ENCODE peak calls at places on chromosome 20, in seven cellular contexts. A, X, H, S, L, G and B are unnamed samples.

GRCh38 chr20:32841174-32841573 is 17.5 kb upstream of the EFCAB8 start:
- DNase-seq in A (no peak), X (no peak), H (no peak), S (no peak), L (no peak), G (no peak), B (no peak)

GRCh38 chr20:15079594-15080340 is 742.4 kb upstream of the FLRT3 start:
- DNase-seq in A (no peak), X (no peak), H (no peak), S (no peak), L (no peak), G (no peak), B (no peak)

GRCh38 chr20:5928831-5929715 is 21.3 kb downstream of the TRMT6 start:
- DNase-seq in A (no peak), X (no peak), H (no peak), S (no peak), L (no peak), G (no peak), B (no peak)

GRCh38 chr20:35004749-35005462 is 49.2 kb downstream of the MYH7B start:
- DNase-seq in A (no peak), X (no peak), H (no peak), S (no peak), L (no peak), G (no peak), B (no peak)

GRCh38 chr20:46220808-46221207 is 87.5 kb downstream of the CDH22 start:
- DNase-seq in A (no peak), X (peak), H (no peak), S (peak), L (no peak), G (no peak), B (no peak)

GRCh38 chr20:38806855-38807655 is 1.6 kb downstream of the PPP1R16B start:
- DNase-seq in A (peak), X (no peak), H (no peak), S (no peak), L (no peak), G (peak), B (no peak)

GRCh38 chr20:10861619-10862018 is 187.8 kb upstream of the JAG1 start:
- DNase-seq in A (no peak), X (no peak), H (no peak), S (peak), L (no peak), G (no peak), B (no peak)

GRCh38 chr20:35269055-35269781 is 8.7 kb downstream of the MMP24OS start:
- DNase-seq in A (peak), X (peak), H (peak), S (peak), L (peak), G (peak), B (no peak)

GRCh38 chr20:20261159-20261558 is 106.7 kb upstream of the INSM1 start:
- DNase-seq in A (no peak), X (no peak), H (no peak), S (no peak), L (no peak), G (no peak), B (no peak)

GRCh38 chr20:8647868-8648495 is 420.9 kb upstream of the PLCB4 start:
- DNase-seq in A (no peak), X (no peak), H (no peak), S (no peak), L (no peak), G (no peak), B (no peak)

GRCh38 chr20:20820780-20821495 is 108.5 kb upstream of the RALGAPA2 start:
- DNase-seq in A (no peak), X (no peak), H (no peak), S (no peak), L (no peak), G (no peak), B (no peak)

GRCh38 chr20:13302647-13303425 is 81.8 kb downstream of the ISM1 start:
- DNase-seq in A (peak), X (no peak), H (peak), S (peak), L (peak), G (peak), B (no peak)

GRCh38 chr20:53838311-53838873 is 232.0 kb downstream of the BCAS1 start:
- DNase-seq in A (no peak), X (no peak), H (no peak), S (no peak), L (no peak), G (no peak), B (no peak)

GRCh38 chr20:34001378-34001777 is 7.7 kb downstream of the RALY start:
- DNase-seq in A (no peak), X (no peak), H (no peak), S (no peak), L (no peak), G (no peak), B (no peak)

GRCh38 chr20:33862709-33863403 is 51.7 kb downstream of the CHMP4B start:
- DNase-seq in A (peak), X (peak), H (peak), S (peak), L (peak), G (peak), B (peak)

GRCh38 chr20:10177326-10177725 is 41.3 kb upstream of the SNAP25 start:
- DNase-seq in A (no peak), X (no peak), H (no peak), S (no peak), L (peak), G (no peak), B (no peak)

GRCh38 chr20:12847862-12848261 is 160.9 kb upstream of the SPTLC3 start:
- DNase-seq in A (no peak), X (no peak), H (peak), S (no peak), L (no peak), G (no peak), B (no peak)

GRCh38 chr20:59783020-59784010 is 150.1 kb downstream of the SYCP2 start:
- DNase-seq in A (peak), X (peak), H (peak), S (peak), L (peak), G (peak), B (peak)

GRCh38 chr20:7629880-7630279 is 310.4 kb downstream of the HAO1 start:
- DNase-seq in A (no peak), X (no peak), H (no peak), S (no peak), L (no peak), G (no peak), B (no peak)

GRCh38 chr20:62360854-62361798 is 6.0 kb downstream of the LAMA5 start:
- DNase-seq in A (no peak), X (no peak), H (no peak), S (peak), L (no peak), G (no peak), B (no peak)

GRCh38 chr20:37943501-37944455 is 40.9 kb downstream of the VSTM2L start:
- DNase-seq in A (no peak), X (peak), H (no peak), S (no peak), L (no peak), G (no peak), B (no peak)

GRCh38 chr20:51710503-51710902 is 57.7 kb downstream of the ATP9A start:
- DNase-seq in A (no peak), X (no peak), H (peak), S (no peak), L (no peak), G (no peak), B (no peak)

GRCh38 chr20:62824476-62825287 is 7.8 kb downstream of the COL9A3 start:
- DNase-seq in A (no peak), X (no peak), H (peak), S (peak), L (peak), G (peak), B (no peak)

GRCh38 chr20:51608060-51608459 is 65.5 kb upstream of the NFATC2 start:
- DNase-seq in A (peak), X (no peak), H (no peak), S (no peak), L (no peak), G (peak), B (no peak)

GRCh38 chr20:1872456-1873183 is 22.6 kb upstream of the SIRPA start:
- DNase-seq in A (no peak), X (no peak), H (no peak), S (no peak), L (no peak), G (no peak), B (no peak)

GRCh38 chr20:54995021-54995420 is 519.6 kb downstream of the DOK5 start:
- DNase-seq in A (no peak), X (no peak), H (no peak), S (no peak), L (no peak), G (no peak), B (no peak)

GRCh38 chr20:37680420-37680819 is 13.4 kb upstream of the CTNNBL1 start:
- DNase-seq in A (no peak), X (no peak), H (peak), S (no peak), L (peak), G (no peak), B (peak)

GRCh38 chr20:32457476-32457986 is 99.4 kb downstream of the ASXL1 start:
- DNase-seq in A (peak), X (peak), H (peak), S (no peak), L (peak), G (peak), B (peak)

GRCh38 chr20:20497242-20497985 is 129.5 kb downstream of the INSM1 start:
- DNase-seq in A (peak), X (no peak), H (no peak), S (no peak), L (no peak), G (no peak), B (no peak)

GRCh38 chr20:5734559-5735137 is 15.6 kb upstream of the SHLD1 start:
- DNase-seq in A (no peak), X (no peak), H (no peak), S (no peak), L (peak), G (no peak), B (no peak)

GRCh38 chr20:17571153-17571527 is 1.3 kb downstream of the DSTN start:
- DNase-seq in A (peak), X (no peak), H (peak), S (no peak), L (peak), G (peak), B (no peak)

GRCh38 chr20:22691369-22692118 is 107.2 kb upstream of the FOXA2 start:
- DNase-seq in A (peak), X (peak), H (peak), S (peak), L (peak), G (peak), B (no peak)

GRCh38 chr20:6007529-6008103 is 46.2 kb downstream of the LRRN4 start:
- DNase-seq in A (no peak), X (no peak), H (no peak), S (no peak), L (no peak), G (no peak), B (no peak)

GRCh38 chr20:36591854-36592641 is 13.5 kb upstream of the RAB5IF start:
- DNase-seq in A (no peak), X (no peak), H (peak), S (peak), L (peak), G (no peak), B (no peak)
- TF ChIP-seq CTCF in A (peak), X (no peak), H (peak), S (peak), L (peak), G (no peak), B (peak)

DNA sequence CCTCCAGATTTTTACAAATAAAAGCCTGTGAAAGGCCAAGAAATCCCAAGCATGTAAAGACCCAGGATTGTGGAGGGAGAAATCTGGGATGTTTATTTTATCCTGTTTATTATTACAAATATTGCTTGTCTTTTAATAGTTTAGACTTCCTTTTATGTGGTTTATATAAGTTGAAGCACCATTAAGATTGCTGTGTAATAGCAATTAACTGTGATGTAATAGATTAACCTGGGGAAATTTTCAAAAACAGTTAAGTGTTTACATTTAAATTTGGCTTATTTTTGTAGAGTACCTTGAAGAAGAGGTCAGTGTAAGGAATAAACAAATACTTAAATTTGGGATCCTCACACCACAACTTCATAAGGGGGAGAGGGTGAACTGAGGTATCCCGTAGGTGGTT is 27.0 kb downstream of the VAPB start:
- DNase-seq in A (no peak), X (no peak), H (no peak), S (no peak), L (no peak), G (no peak), B (no peak)
- TF ChIP-seq CTCF in A (no peak), X (no peak), H (no peak), S (no peak), L (no peak), G (no peak), B (no peak)

DNA sequence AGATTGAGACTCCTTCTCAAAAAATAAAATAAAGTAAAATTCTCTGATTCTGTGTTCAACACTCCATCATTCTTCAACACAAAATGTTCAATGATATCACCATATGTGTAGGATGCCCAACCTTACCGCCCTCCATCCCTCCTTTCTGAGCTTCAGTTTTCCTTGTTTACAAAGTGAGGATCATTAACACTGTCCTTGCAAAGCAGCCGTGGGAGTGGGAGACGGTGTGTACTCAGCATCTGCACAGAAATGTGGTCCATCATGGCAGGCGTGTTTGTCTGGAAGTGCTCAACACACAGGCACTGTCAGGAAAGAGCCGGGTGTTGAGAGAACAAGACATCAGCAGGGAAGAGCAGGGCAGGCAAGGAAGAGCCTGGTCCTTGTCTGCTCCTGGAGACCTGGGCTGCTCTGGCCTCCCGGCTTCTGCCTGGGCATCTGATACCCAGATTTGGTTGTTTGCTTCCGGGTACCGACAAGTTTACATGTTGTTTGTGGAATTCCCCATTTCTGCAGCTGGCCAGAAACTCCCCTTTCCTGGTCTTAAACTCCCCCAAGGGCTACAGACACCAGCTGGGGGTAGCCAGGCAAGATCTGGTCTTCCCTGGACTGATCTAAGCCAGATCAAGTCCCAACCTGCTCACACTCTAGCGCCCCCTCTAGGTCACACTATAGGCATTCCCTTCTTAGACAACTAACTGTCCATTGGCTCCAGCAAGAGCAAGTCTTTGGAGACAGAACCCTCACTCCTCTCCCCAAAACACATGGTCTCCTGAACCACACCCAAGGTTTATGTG is 26.7 kb upstream of the TTPAL start:
- DNase-seq in A (peak), X (no peak), H (peak), S (peak), L (no peak), G (peak), B (no peak)
- TF ChIP-seq CTCF in A (peak), X (no peak), H (peak), S (peak), L (no peak), G (peak), B (peak)

GRCh38 chr20:64057628-64058498 is 5.1 kb upstream of the TCEA2 start:
- DNase-seq in A (peak), X (peak), H (peak), S (peak), L (peak), G (peak), B (no peak)
- TF ChIP-seq CTCF in A (peak), X (peak), H (peak), S (peak), L (peak), G (peak), B (peak)

GRCh38 chr20:25252686-25253421 is 5.0 kb downstream of the PYGB start:
- DNase-seq in A (no peak), X (peak), H (no peak), S (no peak), L (no peak), G (no peak), B (no peak)
- TF ChIP-seq CTCF in A (no peak), X (no peak), H (no peak), S (no peak), L (no peak), G (no peak), B (no peak)

DNA sequence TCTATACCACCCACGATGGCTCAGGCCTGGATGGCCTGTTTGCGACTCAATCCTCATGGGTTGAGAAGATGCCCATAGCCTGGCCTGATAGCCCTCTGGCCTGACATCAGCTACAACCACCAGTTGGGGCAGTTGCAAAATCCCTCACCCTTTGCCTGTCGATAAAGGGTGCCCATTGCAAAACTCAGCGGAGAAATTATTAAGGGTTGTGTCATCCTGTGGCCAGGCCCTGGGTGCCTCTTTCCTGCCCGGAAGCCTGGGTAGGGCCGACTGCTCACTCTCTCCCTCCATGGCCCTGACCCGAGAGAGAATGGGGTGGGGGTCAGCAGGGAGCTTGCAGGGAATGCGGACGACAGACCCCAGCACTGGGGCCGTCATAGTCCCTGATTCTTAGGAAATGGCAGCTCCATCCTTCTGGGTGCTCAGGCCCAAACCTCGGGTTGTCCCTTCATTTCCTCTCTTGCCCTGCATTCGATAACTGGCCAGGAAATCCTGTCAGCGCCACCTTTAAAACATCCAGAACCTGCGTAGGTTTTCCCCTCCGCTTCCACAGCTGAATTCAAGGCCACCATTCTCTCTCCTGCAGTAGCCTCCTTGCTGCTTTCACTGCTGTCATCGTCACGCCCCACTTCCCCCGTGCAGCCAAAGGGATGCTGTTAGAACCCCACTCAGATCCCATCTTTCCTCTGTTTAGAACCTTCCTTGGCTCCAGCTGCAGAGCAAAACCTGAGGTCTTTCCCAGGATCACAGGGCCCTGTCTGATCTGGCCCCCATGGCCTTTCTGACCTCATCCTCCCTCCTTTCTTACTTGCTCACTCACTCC is 31.1 kb downstream of the CEBPB start:
- DNase-seq in A (no peak), X (peak), H (peak), S (peak), L (peak), G (no peak), B (no peak)
- TF ChIP-seq CTCF in A (no peak), X (no peak), H (no peak), S (no peak), L (no peak), G (no peak), B (no peak)

DNA sequence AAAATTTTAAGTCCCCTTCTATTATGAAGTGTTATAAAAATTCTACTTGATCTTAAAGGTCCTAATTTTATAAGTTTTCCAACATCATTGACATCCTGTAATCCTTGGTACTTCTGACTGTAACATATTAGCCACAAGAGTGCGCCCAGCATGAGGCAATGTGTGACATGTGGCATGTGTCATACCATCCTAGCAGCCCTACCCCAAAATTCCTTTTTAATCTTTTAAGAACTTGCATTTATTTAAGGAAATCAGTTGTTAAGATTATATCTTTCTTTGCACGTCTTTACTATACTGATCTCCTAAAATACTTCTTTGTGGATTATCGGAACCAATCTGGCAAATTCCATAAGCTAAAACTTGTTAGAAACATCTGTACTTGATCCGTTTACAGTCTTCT is 167.1 kb upstream of the SLC24A3 start:
- DNase-seq in A (no peak), X (no peak), H (no peak), S (no peak), L (no peak), G (no peak), B (no peak)
- TF ChIP-seq CTCF in A (peak), X (no peak), H (no peak), S (no peak), L (no peak), G (no peak), B (no peak)

DNA sequence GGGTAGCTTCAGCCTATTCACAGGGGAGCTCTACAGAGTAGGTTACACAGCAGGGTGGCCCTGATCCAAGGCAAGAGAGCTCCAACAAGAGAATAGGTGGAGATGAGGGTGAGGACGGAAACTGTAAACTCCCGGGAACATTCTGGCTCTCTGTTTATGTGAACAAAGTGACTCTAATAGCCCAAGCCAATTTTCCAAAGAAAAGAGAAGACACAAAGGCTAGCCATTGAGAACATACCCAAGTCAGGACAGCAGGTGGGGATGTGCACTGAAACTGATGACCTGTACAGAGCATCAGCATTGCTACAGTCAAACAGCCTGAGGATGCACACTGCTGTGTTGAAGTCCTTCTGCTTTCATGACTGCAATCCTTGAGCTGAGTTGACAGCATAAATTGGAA is 136.0 kb upstream of the TOP1 start:
- DNase-seq in A (no peak), X (no peak), H (no peak), S (no peak), L (no peak), G (peak), B (no peak)
- TF ChIP-seq CTCF in A (no peak), X (no peak), H (peak), S (no peak), L (no peak), G (peak), B (no peak)